ENCODE peak calls at places on chromosomes 6 and 20, in nine cellular contexts. One of them, this sample, is unnamed.

GRCh38 chr6:130744601-130745382 is 82.4 kb upstream of the SMLR1 start:
- DNase-seq in fibroblast of mammary gland: peak
- DNase-seq in GM13976: no peak
- DNase-seq in A673: no peak
- DNase-seq in SW480: no peak
- DNase-seq in cardiac fibroblast: no peak
- DNase-seq in G401: no peak
- DNase-seq in upper lobe of right lung: no peak
- DNase-seq in Right ventricle myocardium superior: no peak
- DNase-seq in this sample: no peak

GRCh38 chr20:53316221-53316937 is 277.3 kb downstream of the ZNF217 start:
- DNase-seq in fibroblast of mammary gland: no peak
- DNase-seq in GM13976: no peak
- DNase-seq in A673: no peak
- DNase-seq in SW480: no peak
- DNase-seq in cardiac fibroblast: no peak
- DNase-seq in G401: no peak
- DNase-seq in upper lobe of right lung: no peak
- DNase-seq in Right ventricle myocardium superior: no peak
- DNase-seq in this sample: no peak

GRCh38 chr6:93088675-93089575 is 330.4 kb downstream of the EPHA7 start:
- DNase-seq in fibroblast of mammary gland: no peak
- DNase-seq in GM13976: no peak
- DNase-seq in A673: peak
- DNase-seq in SW480: no peak
- DNase-seq in cardiac fibroblast: no peak
- DNase-seq in G401: no peak
- DNase-seq in upper lobe of right lung: no peak
- DNase-seq in Right ventricle myocardium superior: no peak
- DNase-seq in this sample: no peak

GRCh38 chr6:130846507-130846906 is 19.3 kb downstream of the SMLR1 start:
- DNase-seq in fibroblast of mammary gland: no peak
- DNase-seq in GM13976: no peak
- DNase-seq in A673: no peak
- DNase-seq in SW480: no peak
- DNase-seq in cardiac fibroblast: no peak
- DNase-seq in G401: no peak
- DNase-seq in upper lobe of right lung: no peak
- DNase-seq in Right ventricle myocardium superior: no peak
- DNase-seq in this sample: no peak

GRCh38 chr6:24935753-24936152 is at the start of gene RIPOR2:
- DNase-seq in fibroblast of mammary gland: no peak
- DNase-seq in GM13976: no peak
- DNase-seq in A673: no peak
- DNase-seq in SW480: no peak
- DNase-seq in cardiac fibroblast: peak
- DNase-seq in G401: no peak
- DNase-seq in upper lobe of right lung: peak
- DNase-seq in Right ventricle myocardium superior: peak
- DNase-seq in this sample: no peak

GRCh38 chr20:34390769-34391447 is 27.8 kb downstream of the ITCH start:
- DNase-seq in fibroblast of mammary gland: peak
- DNase-seq in GM13976: no peak
- DNase-seq in A673: peak
- DNase-seq in SW480: peak
- DNase-seq in cardiac fibroblast: peak
- DNase-seq in G401: no peak
- DNase-seq in upper lobe of right lung: peak
- DNase-seq in Right ventricle myocardium superior: no peak
- DNase-seq in this sample: peak

GRCh38 chr20:21046413-21047070 is 59.6 kb downstream of the LINC00237 start:
- DNase-seq in fibroblast of mammary gland: no peak
- DNase-seq in GM13976: no peak
- DNase-seq in A673: no peak
- DNase-seq in SW480: no peak
- DNase-seq in cardiac fibroblast: no peak
- DNase-seq in G401: no peak
- DNase-seq in upper lobe of right lung: no peak
- DNase-seq in Right ventricle myocardium superior: no peak
- DNase-seq in this sample: no peak

GRCh38 chr6:156413156-156413555 is 364.0 kb upstream of the ARID1B start:
- DNase-seq in fibroblast of mammary gland: no peak
- DNase-seq in GM13976: no peak
- DNase-seq in A673: no peak
- DNase-seq in SW480: peak
- DNase-seq in cardiac fibroblast: no peak
- DNase-seq in G401: no peak
- DNase-seq in upper lobe of right lung: no peak
- DNase-seq in Right ventricle myocardium superior: no peak
- DNase-seq in this sample: no peak

GRCh38 chr20:62603021-62603906 is 39.0 kb upstream of the SLCO4A1 start:
- DNase-seq in fibroblast of mammary gland: peak
- DNase-seq in GM13976: peak
- DNase-seq in A673: peak
- DNase-seq in SW480: peak
- DNase-seq in cardiac fibroblast: peak
- DNase-seq in G401: peak
- DNase-seq in upper lobe of right lung: peak
- DNase-seq in Right ventricle myocardium superior: peak
- DNase-seq in this sample: peak